ENCODE peak calls at places on chromosomes 6 and 20, in five cellular contexts. U is H9, D is stomach, I is tibial artery, G is lower leg skin. A is an unnamed sample.

GRCh38 chr6:21587182-21587924 is 6.2 kb upstream of the SOX4 start:
- DNase-seq in U (peak; percentile 75), G (peak; percentile 56), D (peak; percentile 67), I (peak; percentile 55), A (peak; percentile 79)

GRCh38 chr6:109527989-109528388 is 45.0 kb upstream of the ZBTB24 start:
- DNase-seq in I (no peak), G (no peak), D (no peak), U (no peak), A (no peak)

GRCh38 chr20:37376791-37377190 is 30.9 kb downstream of the SRC start:
- DNase-seq in I (no peak), G (no peak), D (no peak), U (no peak), A (no peak)

GRCh38 chr6:117601811-117602150 is 530 bp downstream of the GOPC start:
- DNase-seq in I (no peak), G (no peak), U (no peak), D (no peak), A (no peak)

GRCh38 chr6:151914475-151914874 is 107.0 kb downstream of the ESR1 start:
- DNase-seq in G (no peak), U (no peak), D (no peak), I (no peak), A (no peak)

GRCh38 chr20:58389324-58389967 is 417 bp downstream of the VAPB start:
- DNase-seq in G (no peak), D (peak; percentile 42), U (no peak), I (peak; percentile 25), A (peak; percentile 59)

GRCh38 chr20:46984391-46984790 is 89.7 kb downstream of the EYA2 start:
- DNase-seq in G (no peak), I (no peak), D (peak; percentile 46), U (no peak), A (no peak)

GRCh38 chr6:4291453-4292403 is 156.4 kb upstream of the ECI2 start:
- DNase-seq in U (no peak), G (no peak), I (no peak), D (no peak), A (peak; percentile 12)

GRCh38 chr6:142809947-142810346 is 135.0 kb downstream of the HIVEP2 start:
- DNase-seq in I (no peak), D (no peak), U (no peak), G (no peak), A (no peak)

GRCh38 chr6:148064406-148065134 is 278.1 kb upstream of the SASH1 start:
- DNase-seq in D (no peak), I (no peak), U (no peak), G (no peak), A (no peak)

GRCh38 chr6:134925800-134926199 is 24.1 kb downstream of the ALDH8A1 start:
- DNase-seq in D (no peak), I (no peak), G (no peak), U (no peak), A (no peak)

GRCh38 chr6:90271831-90272230 is 24.8 kb downstream of the BACH2 start:
- DNase-seq in I (no peak), D (no peak), U (no peak), G (no peak), A (no peak)

GRCh38 chr20:63574156-63574828 is at the start of gene HELZ2:
- DNase-seq in D (peak; percentile 87), G (peak; percentile 65), I (peak; percentile 68), U (peak; percentile 80), A (peak; percentile 85)

GRCh38 chr6:35727935-35728662 is 8.7 kb upstream of the ARMC12 start:
- DNase-seq in U (peak; percentile 64), D (peak; percentile 96), G (peak; percentile 92), I (peak; percentile 93), A (peak; percentile 77)

GRCh38 chr20:36279362-36279761 is 26.8 kb upstream of the DLGAP4 start:
- DNase-seq in I (no peak), D (no peak), U (no peak), G (no peak), A (no peak)

GRCh38 chr6:163335671-163336545 is 78.6 kb upstream of the QKI start:
- DNase-seq in I (peak; percentile 68), G (no peak), D (no peak), U (no peak), A (no peak)

GRCh38 chr20:61293951-61294350 is 41.9 kb downstream of the CDH4 start:
- DNase-seq in I (no peak), G (no peak), U (no peak), D (no peak), A (no peak)

GRCh38 chr6:159279790-159280277 is 110.6 kb downstream of the FNDC1 start:
- DNase-seq in G (no peak), D (peak; percentile 69), I (no peak), U (peak; percentile 43), A (peak; percentile 37)

GRCh38 chr6:50851269-50851847 is 32.7 kb downstream of the TFAP2B start:
- DNase-seq in U (peak; percentile 40), I (no peak), D (no peak), G (no peak), A (no peak)

GRCh38 chr20:32327087-32327681 is 30.9 kb upstream of the ASXL1 start:
- DNase-seq in G (no peak), D (no peak), I (no peak), U (no peak), A (no peak)

DNA sequence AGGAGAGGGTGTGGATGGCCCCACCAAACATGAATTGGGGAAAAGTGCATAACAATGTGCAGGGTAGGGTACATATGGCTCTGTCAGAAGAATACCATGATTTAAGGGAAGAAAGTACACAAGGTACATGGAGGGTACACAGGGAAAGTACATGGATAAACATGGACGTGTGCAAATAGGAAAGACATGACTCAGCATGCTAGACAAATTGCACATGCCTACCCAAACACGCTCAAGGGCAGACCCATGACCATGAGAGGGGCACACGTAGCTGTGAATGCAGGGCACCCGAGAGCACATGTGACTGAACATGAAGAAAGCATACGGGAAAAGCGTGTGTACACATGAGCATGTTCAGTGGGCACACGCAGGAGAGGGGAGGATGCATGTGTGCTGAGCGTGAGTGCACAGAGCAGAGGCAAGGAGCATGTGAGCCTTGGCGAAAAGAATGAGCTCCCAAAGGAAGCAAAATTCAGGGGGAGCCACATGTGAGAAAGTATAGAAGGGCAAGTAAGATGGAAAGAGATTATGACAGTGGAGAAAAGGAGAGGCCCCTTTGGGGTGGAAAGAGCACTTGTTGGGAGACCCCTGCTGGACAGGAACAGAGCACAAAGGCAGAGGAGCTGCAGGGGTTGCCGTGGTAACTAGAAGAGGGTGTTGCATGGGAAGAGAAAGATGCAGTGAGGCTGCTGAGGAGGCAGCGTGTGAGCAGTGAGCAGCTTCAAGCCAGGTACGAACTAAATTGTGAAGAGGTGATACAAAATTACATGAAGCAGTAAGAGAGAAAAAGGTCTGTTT is 17.8 kb downstream of the OR2H2 start:
- DNase-seq in I (no peak), D (no peak), G (no peak), U (peak; percentile 85), A (peak; percentile 42)
- TF ChIP-seq CTCF in I (no peak), D (no peak), G (no peak), U (peak; percentile 64), A (peak; percentile 19)

GRCh38 chr6:79250107-79250514 is 15.6 kb upstream of the HMGN3 start:
- DNase-seq in D (no peak), G (no peak), I (no peak), U (no peak), A (no peak)

GRCh38 chr6:79249136-79249535 is 14.7 kb upstream of the HMGN3 start:
- DNase-seq in U (no peak), G (no peak), I (no peak), D (no peak), A (no peak)

GRCh38 chr6:79246891-79247290 is 12.4 kb upstream of the HMGN3 start:
- DNase-seq in D (no peak), U (no peak), I (no peak), G (no peak), A (no peak)

GRCh38 chr6:79250559-79250958 is 16.1 kb upstream of the HMGN3 start:
- DNase-seq in D (no peak), G (no peak), U (no peak), I (no peak), A (no peak)
- TF ChIP-seq CTCF in D (no peak), G (no peak), U (peak; percentile 37), I (no peak), A (no peak)

GRCh38 chr20:29123861-29124260 is 2133.6 kb upstream of the DEFB115 start:
- DNase-seq in I (no peak), G (no peak), D (no peak), U (no peak), A (no peak)
- TF ChIP-seq CTCF in I (no peak), G (no peak), D (no peak), U (no peak), A (no peak)

GRCh38 chr6:111484655-111484974 is 1.6 kb upstream of the REV3L start:
- DNase-seq in I (no peak), G (no peak), D (no peak), U (no peak), A (no peak)

GRCh38 chr6:111482236-111482958 is 621 bp downstream of the REV3L start:
- DNase-seq in U (no peak), G (peak; percentile 47), I (peak; percentile 55), D (peak; percentile 56), A (peak; percentile 56)

GRCh38 chr6:111482959-111483735 is at the start of gene REV3L:
- DNase-seq in G (peak; percentile 89), I (peak; percentile 92), D (peak; percentile 85), U (peak; percentile 89), A (peak; percentile 87)

GRCh38 chr6:111485316-111485715 is 2.3 kb upstream of the REV3L start:
- DNase-seq in G (no peak), D (no peak), I (no peak), U (no peak), A (no peak)

GRCh38 chr6:111483736-111484654 is 977 bp upstream of the REV3L start:
- DNase-seq in D (peak; percentile 92), I (peak; percentile 99), U (peak; percentile 84), G (peak; percentile 95), A (peak; percentile 87)
- TF ChIP-seq CTCF in D (no peak), I (no peak), U (no peak), G (no peak), A (no peak)